ENCODE peak calls at places on chromosomes 2 and 18, in five cellular contexts. R, S, X, Z and J are unnamed samples.

GRCh38 chr18:8051388-8051787 is 484.3 kb downstream of the PTPRM start:
- DNase-seq in S (no peak), X (no peak), Z (no peak), R (no peak), J (no peak)

GRCh38 chr2:55703350-55703749 is 9.7 kb upstream of the PNPT1 start:
- DNase-seq in S (no peak), R (no peak), Z (no peak), X (no peak), J (peak; percentile 23)

GRCh38 chr2:26561918-26562810 is 79.0 kb downstream of the CIB4 start:
- DNase-seq in X (peak; percentile 61), Z (peak; percentile 99), R (no peak), S (no peak), J (peak; percentile 49)

GRCh38 chr18:42196651-42197050 is 241.6 kb downstream of the PIK3C3 start:
- DNase-seq in S (no peak), X (no peak), R (no peak), Z (no peak), J (no peak)

GRCh38 chr2:178776725-178777124 is 30.5 kb downstream of the TTN start:
- DNase-seq in R (no peak), S (no peak), Z (no peak), X (no peak), J (no peak)

GRCh38 chr18:8516391-8517250 is 92.6 kb upstream of the RAB12 start:
- DNase-seq in R (no peak), S (no peak), X (no peak), Z (no peak), J (no peak)

GRCh38 chr18:74115046-74115445 is 32.6 kb downstream of the FBXO15 start:
- DNase-seq in R (no peak), Z (no peak), X (no peak), S (no peak), J (no peak)

GRCh38 chr2:33236457-33236856 is 240.0 kb upstream of the RASGRP3 start:
- DNase-seq in Z (no peak), X (no peak), R (no peak), S (no peak), J (no peak)

GRCh38 chr2:10277293-10278028 is 25.2 kb upstream of the HPCAL1 start:
- DNase-seq in X (no peak), Z (no peak), R (no peak), S (no peak), J (no peak)

GRCh38 chr2:88181511-88181910 is 11.4 kb downstream of the THNSL2 start:
- DNase-seq in X (no peak), S (no peak), R (no peak), Z (no peak), J (no peak)

GRCh38 chr2:31070339-31070738 is 67.9 kb downstream of the GALNT14 start:
- DNase-seq in R (no peak), X (no peak), S (no peak), Z (no peak), J (no peak)

GRCh38 chr2:86087936-86088850 is 17.5 kb downstream of the POLR1A start:
- DNase-seq in Z (peak; percentile 49), S (no peak), R (no peak), X (no peak), J (peak; percentile 54)

GRCh38 chr2:170509460-170510193 is 205.5 kb upstream of the SP5 start:
- DNase-seq in Z (no peak), S (peak; percentile 27), R (no peak), X (no peak), J (no peak)

GRCh38 chr2:236642584-236643291 is 73.1 kb downstream of the ACKR3 start:
- DNase-seq in S (no peak), R (no peak), Z (no peak), X (peak; percentile 18), J (no peak)

GRCh38 chr18:44548291-44549221 is 132.1 kb upstream of the SETBP1 start:
- DNase-seq in R (no peak), S (no peak), X (no peak), Z (no peak), J (no peak)

GRCh38 chr2:176535480-176536113 is 266.4 kb downstream of the MTX2 start:
- DNase-seq in X (no peak), Z (no peak), R (no peak), S (no peak), J (no peak)

GRCh38 chr2:112714331-112714730 is 6.5 kb upstream of the NT5DC4 start:
- DNase-seq in X (no peak), Z (no peak), S (no peak), R (no peak), J (no peak)
- TF ChIP-seq GABPA in X (no peak), Z (no peak), S (no peak), R (no peak), J (no peak)

DNA sequence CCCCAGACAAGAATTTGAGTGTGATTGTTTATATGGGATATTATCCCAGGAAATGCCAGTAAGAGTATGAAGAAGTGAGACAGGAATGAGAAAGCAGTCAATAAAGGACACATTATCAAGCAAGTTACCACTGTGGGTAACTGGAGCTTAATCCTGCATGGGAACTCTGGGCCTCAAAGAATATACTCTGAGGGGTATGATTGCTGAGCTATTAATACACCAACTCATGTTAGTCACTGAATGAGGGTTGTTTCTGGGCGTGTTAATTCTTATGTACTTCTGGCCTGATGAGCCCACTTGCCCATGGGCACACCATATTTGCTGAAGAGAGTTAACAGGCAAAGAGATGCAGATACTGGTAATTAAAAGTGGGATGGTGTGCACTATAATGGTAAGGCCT is 26.6 kb upstream of the PAIP2B start:
- DNase-seq in S (no peak), R (no peak), Z (no peak), X (no peak), J (no peak)
- TF ChIP-seq GABPA in S (no peak), R (no peak), Z (no peak), X (no peak), J (no peak)

GRCh38 chr2:172693037-172693436 is 42.6 kb upstream of the RAPGEF4 start:
- DNase-seq in Z (no peak), X (peak; percentile 28), R (peak; percentile 55), S (no peak), J (no peak)
- TF ChIP-seq GABPA in Z (no peak), X (no peak), R (no peak), S (no peak), J (no peak)

GRCh38 chr2:172446524-172447063 is 19.2 kb downstream of the ITGA6 start:
- DNase-seq in Z (no peak), X (no peak), S (no peak), R (no peak), J (no peak)
- TF ChIP-seq GABPA in Z (no peak), X (no peak), S (no peak), R (no peak), J (no peak)

GRCh38 chr2:239222346-239223028 is 178.3 kb downstream of the HDAC4 start:
- DNase-seq in R (peak; percentile 58), X (no peak), Z (no peak), S (no peak), J (no peak)
- TF ChIP-seq GABPA in R (no peak), X (no peak), Z (no peak), S (no peak), J (no peak)

GRCh38 chr2:233032551-233033320 is at the start of gene NEU2:
- DNase-seq in R (no peak), Z (no peak), S (no peak), X (no peak), J (no peak)

GRCh38 chr2:233031556-233032500 is 644 bp upstream of the NEU2 start:
- DNase-seq in R (no peak), Z (no peak), X (no peak), S (no peak), J (no peak)

GRCh38 chr2:233026211-233026813 is 6.2 kb upstream of the NEU2 start:
- DNase-seq in S (no peak), Z (no peak), X (no peak), R (no peak), J (no peak)

GRCh38 chr2:233025706-233026105 is 6.8 kb upstream of the NEU2 start:
- DNase-seq in X (no peak), Z (no peak), R (no peak), S (no peak), J (no peak)

GRCh38 chr2:233029321-233029720 is 3.2 kb upstream of the NEU2 start:
- DNase-seq in S (no peak), X (no peak), Z (no peak), R (no peak), J (no peak)
- TF ChIP-seq GABPA in S (no peak), X (no peak), Z (no peak), R (no peak), J (no peak)

GRCh38 chr2:37323770-37324535 is 680 bp downstream of the PRKD3 start:
- DNase-seq in S (no peak), X (peak; percentile 29), Z (peak; percentile 81), R (peak; percentile 5), J (peak; percentile 11)
- TF ChIP-seq GABPA in S (no peak), X (no peak), Z (no peak), R (no peak), J (no peak)

GRCh38 chr2:45404807-45405297 is 206.2 kb downstream of the SRBD1 start:
- DNase-seq in X (no peak), R (no peak), S (no peak), Z (no peak), J (no peak)
- TF ChIP-seq GABPA in X (no peak), R (no peak), S (no peak), Z (no peak), J (no peak)

GRCh38 chr18:14976736-14977430 is 228.9 kb downstream of the ANKRD30B start:
- DNase-seq in R (no peak), X (no peak), S (no peak), Z (no peak), J (no peak)

GRCh38 chr18:14974088-14974487 is 226.1 kb downstream of the ANKRD30B start:
- DNase-seq in Z (no peak), S (no peak), R (no peak), X (no peak), J (no peak)

GRCh38 chr18:14971461-14972185 is 223.7 kb downstream of the ANKRD30B start:
- DNase-seq in S (no peak), Z (no peak), X (no peak), R (no peak), J (no peak)

GRCh38 chr18:14975431-14975830 is 227.5 kb downstream of the ANKRD30B start:
- DNase-seq in R (no peak), S (no peak), Z (no peak), X (no peak), J (no peak)

GRCh38 chr18:14974576-14974975 is 226.6 kb downstream of the ANKRD30B start:
- DNase-seq in S (no peak), Z (no peak), R (no peak), X (no peak), J (no peak)
- TF ChIP-seq GABPA in S (no peak), Z (no peak), R (no peak), X (no peak), J (no peak)